ENCODE peak calls at places on chromosome 5, in ten cellular contexts. One of them, this sample, is unnamed.

GRCh38 chr5:10332301-10332700 is 21.2 kb upstream of the MARCHF6 start:
- DNase-seq in K562: no peak
- DNase-seq in NCI-H1092: no peak
- DNase-seq in osteocyte: peak
- DNase-seq in effector memory CD8-positive, alpha-beta T cell: no peak
- DNase-seq in M059J: no peak
- DNase-seq in left lung: no peak
- DNase-seq in GM04504: no peak
- DNase-seq in sciatic nerve: peak
- DNase-seq in kidney glomerular epithelial cell: no peak
- DNase-seq in this sample: no peak

GRCh38 chr5:14850419-14851066 is 21.0 kb downstream of the ANKH start:
- DNase-seq in K562: no peak
- DNase-seq in NCI-H1092: no peak
- DNase-seq in osteocyte: no peak
- DNase-seq in effector memory CD8-positive, alpha-beta T cell: no peak
- DNase-seq in M059J: no peak
- DNase-seq in left lung: no peak
- DNase-seq in GM04504: no peak
- DNase-seq in sciatic nerve: no peak
- DNase-seq in kidney glomerular epithelial cell: no peak
- DNase-seq in this sample: no peak

GRCh38 chr5:55852503-55852902 is 1.3 kb downstream of the IL31RA start:
- DNase-seq in K562: no peak
- DNase-seq in NCI-H1092: no peak
- DNase-seq in osteocyte: no peak
- DNase-seq in effector memory CD8-positive, alpha-beta T cell: no peak
- DNase-seq in M059J: peak
- DNase-seq in left lung: no peak
- DNase-seq in GM04504: no peak
- DNase-seq in sciatic nerve: no peak
- DNase-seq in kidney glomerular epithelial cell: no peak
- DNase-seq in this sample: no peak

GRCh38 chr5:8944005-8944404 is 601.9 kb downstream of the SEMA5A start:
- DNase-seq in K562: no peak
- DNase-seq in NCI-H1092: no peak
- DNase-seq in osteocyte: no peak
- DNase-seq in effector memory CD8-positive, alpha-beta T cell: no peak
- DNase-seq in M059J: peak
- DNase-seq in left lung: no peak
- DNase-seq in GM04504: no peak
- DNase-seq in sciatic nerve: no peak
- DNase-seq in kidney glomerular epithelial cell: no peak
- DNase-seq in this sample: no peak

GRCh38 chr5:72441094-72441723 is 66.0 kb downstream of the ZNF366 start:
- DNase-seq in K562: no peak
- DNase-seq in NCI-H1092: no peak
- DNase-seq in osteocyte: no peak
- DNase-seq in effector memory CD8-positive, alpha-beta T cell: no peak
- DNase-seq in M059J: peak
- DNase-seq in left lung: no peak
- DNase-seq in GM04504: no peak
- DNase-seq in sciatic nerve: no peak
- DNase-seq in kidney glomerular epithelial cell: no peak
- DNase-seq in this sample: no peak

GRCh38 chr5:172110921-172111873 is 76.8 kb downstream of the STK10 start:
- DNase-seq in K562: peak
- DNase-seq in NCI-H1092: no peak
- DNase-seq in osteocyte: no peak
- DNase-seq in effector memory CD8-positive, alpha-beta T cell: peak
- DNase-seq in M059J: peak
- DNase-seq in left lung: peak
- DNase-seq in GM04504: peak
- DNase-seq in sciatic nerve: no peak
- DNase-seq in kidney glomerular epithelial cell: no peak
- DNase-seq in this sample: no peak

GRCh38 chr5:43370352-43370751 is 41.8 kb downstream of the CCL28 start:
- DNase-seq in K562: no peak
- DNase-seq in NCI-H1092: no peak
- DNase-seq in osteocyte: no peak
- DNase-seq in effector memory CD8-positive, alpha-beta T cell: no peak
- DNase-seq in M059J: no peak
- DNase-seq in left lung: no peak
- DNase-seq in GM04504: no peak
- DNase-seq in sciatic nerve: no peak
- DNase-seq in kidney glomerular epithelial cell: no peak
- DNase-seq in this sample: no peak

GRCh38 chr5:103668281-103668680 is 105.7 kb upstream of the NUDT12 start:
- DNase-seq in K562: no peak
- DNase-seq in NCI-H1092: no peak
- DNase-seq in osteocyte: no peak
- DNase-seq in effector memory CD8-positive, alpha-beta T cell: no peak
- DNase-seq in M059J: no peak
- DNase-seq in left lung: no peak
- DNase-seq in GM04504: no peak
- DNase-seq in sciatic nerve: no peak
- DNase-seq in kidney glomerular epithelial cell: no peak
- DNase-seq in this sample: no peak

GRCh38 chr5:161084108-161084507 is 232.1 kb upstream of the ATP10B start:
- DNase-seq in K562: no peak
- DNase-seq in NCI-H1092: no peak
- DNase-seq in osteocyte: no peak
- DNase-seq in effector memory CD8-positive, alpha-beta T cell: no peak
- DNase-seq in M059J: no peak
- DNase-seq in left lung: no peak
- DNase-seq in GM04504: no peak
- DNase-seq in sciatic nerve: no peak
- DNase-seq in kidney glomerular epithelial cell: no peak
- DNase-seq in this sample: no peak

GRCh38 chr5:35436441-35437057 is 181.1 kb upstream of the SPEF2 start:
- DNase-seq in K562: peak
- DNase-seq in NCI-H1092: peak
- DNase-seq in osteocyte: no peak
- DNase-seq in effector memory CD8-positive, alpha-beta T cell: no peak
- DNase-seq in M059J: peak
- DNase-seq in left lung: no peak
- DNase-seq in GM04504: peak
- DNase-seq in sciatic nerve: no peak
- DNase-seq in kidney glomerular epithelial cell: peak
- DNase-seq in this sample: peak

GRCh38 chr5:139105621-139106071 is 92.5 kb downstream of the SIL1 start:
- DNase-seq in K562: no peak
- DNase-seq in NCI-H1092: peak
- DNase-seq in osteocyte: no peak
- DNase-seq in effector memory CD8-positive, alpha-beta T cell: no peak
- DNase-seq in M059J: no peak
- DNase-seq in left lung: no peak
- DNase-seq in GM04504: no peak
- DNase-seq in sciatic nerve: no peak
- DNase-seq in kidney glomerular epithelial cell: no peak
- DNase-seq in this sample: no peak

GRCh38 chr5:114419941-114420340 is 58.1 kb downstream of the KCNN2 start:
- DNase-seq in K562: no peak
- DNase-seq in NCI-H1092: no peak
- DNase-seq in osteocyte: no peak
- DNase-seq in effector memory CD8-positive, alpha-beta T cell: no peak
- DNase-seq in M059J: peak
- DNase-seq in left lung: no peak
- DNase-seq in GM04504: no peak
- DNase-seq in sciatic nerve: no peak
- DNase-seq in kidney glomerular epithelial cell: no peak
- DNase-seq in this sample: no peak

GRCh38 chr5:106094128-106094726 is 1576.5 kb downstream of the EFNA5 start:
- DNase-seq in K562: no peak
- DNase-seq in NCI-H1092: peak
- DNase-seq in osteocyte: peak
- DNase-seq in effector memory CD8-positive, alpha-beta T cell: no peak
- DNase-seq in M059J: peak
- DNase-seq in left lung: no peak
- DNase-seq in GM04504: peak
- DNase-seq in sciatic nerve: no peak
- DNase-seq in kidney glomerular epithelial cell: no peak
- DNase-seq in this sample: no peak

GRCh38 chr5:138874241-138874640 is 894 bp downstream of the LRRTM2 start:
- DNase-seq in K562: no peak
- DNase-seq in NCI-H1092: peak
- DNase-seq in osteocyte: no peak
- DNase-seq in effector memory CD8-positive, alpha-beta T cell: no peak
- DNase-seq in M059J: no peak
- DNase-seq in left lung: no peak
- DNase-seq in GM04504: no peak
- DNase-seq in sciatic nerve: no peak
- DNase-seq in kidney glomerular epithelial cell: no peak
- DNase-seq in this sample: no peak